ENCODE peak calls at places on chromosomes 16 and 17, in nine cellular contexts. J is psoas muscle, Y is IMR-90, A is esophagus muscularis mucosa, G is neural progenitor cell, O is lung, X is bronchial epithelial cell, L is kidney epithelial cell, U is heart right ventricle. V is an unnamed sample.

GRCh38 chr17:76797441-76797840 is 59.5 kb downstream of the MFSD11 start:
- DNase-seq in J (no peak), Y (no peak), A (no peak), G (no peak), O (no peak), X (no peak), L (no peak), U (no peak), V (no peak)

GRCh38 chr17:7022791-7023571 is at the start of gene BCL6B:
- DNase-seq in J (no peak), Y (no peak), A (no peak), G (peak; percentile 68), O (no peak), X (no peak), L (no peak), U (peak; percentile 74), V (no peak)

GRCh38 chr17:9244066-9245052 is 223.0 kb downstream of the NTN1 start:
- DNase-seq in J (peak; percentile 42), Y (peak; percentile 88), A (no peak), G (no peak), O (no peak), X (no peak), L (no peak), U (no peak), V (no peak)

GRCh38 chr17:15432807-15433547 is 34.4 kb downstream of the CDRT4 start:
- DNase-seq in J (no peak), Y (peak; percentile 93), A (no peak), G (no peak), O (no peak), X (no peak), L (no peak), U (no peak), V (no peak)

GRCh38 chr16:68373528-68374250 is 62.9 kb downstream of the PRMT7 start:
- DNase-seq in J (no peak), Y (no peak), A (no peak), G (no peak), O (no peak), X (no peak), L (no peak), U (no peak), V (no peak)

GRCh38 chr16:15404792-15405191 is 9.2 kb downstream of the MPV17L start:
- DNase-seq in J (peak; percentile 64), Y (no peak), A (peak; percentile 92), G (no peak), O (no peak), X (no peak), L (no peak), U (peak; percentile 29), V (no peak)

GRCh38 chr16:68426355-68426652 is 22.0 kb downstream of the SMPD3 start:
- DNase-seq in J (no peak), Y (no peak), A (no peak), G (no peak), O (no peak), X (no peak), L (no peak), U (no peak), V (no peak)

GRCh38 chr17:67994827-67995567 is 1.3 kb downstream of the C17orf58 start:
- DNase-seq in J (no peak), Y (peak; percentile 83), A (no peak), G (no peak), O (no peak), X (peak; percentile 80), L (no peak), U (no peak), V (no peak)

GRCh38 chr16:76059186-76059585 is 218.0 kb upstream of the CNTNAP4 start:
- DNase-seq in J (no peak), Y (no peak), A (no peak), G (no peak), O (no peak), X (peak; percentile 72), L (no peak), U (no peak), V (no peak)

DNA sequence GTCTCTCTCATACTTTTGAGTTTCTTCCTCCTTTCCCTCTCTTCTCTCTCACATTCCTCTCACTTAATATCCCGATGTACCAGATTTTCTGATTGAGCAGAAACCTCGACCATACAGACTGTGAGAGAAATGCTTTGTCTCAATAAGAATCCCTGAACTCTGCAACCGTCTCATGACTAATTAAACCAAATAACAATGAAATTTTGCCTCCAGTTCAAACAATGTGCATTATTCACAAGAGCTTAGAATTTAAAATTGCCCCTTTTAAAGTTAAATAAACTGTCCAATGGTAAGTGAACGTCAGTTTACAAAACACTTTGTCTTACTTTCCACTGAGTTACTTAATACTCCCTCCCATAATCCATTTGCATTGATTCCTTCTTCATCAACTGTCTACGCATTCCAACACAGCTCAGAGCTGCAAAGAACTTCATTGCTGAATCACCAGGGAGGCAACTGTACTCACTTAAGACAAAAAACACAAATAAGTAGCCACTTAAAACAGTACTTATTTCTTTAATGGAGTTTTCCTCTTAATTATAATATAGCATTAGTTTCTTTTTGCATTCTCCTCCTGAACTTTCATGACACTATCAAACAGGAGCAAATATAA is 4.9 kb downstream of the CDH11 start:
- DNase-seq in J (no peak), Y (peak; percentile 41), A (no peak), G (peak; percentile 33), O (no peak), X (no peak), L (no peak), U (no peak), V (no peak)
- H3K4me3 ChIP-seq in J (no peak overlapping the region), Y (no peak overlapping the region), A (no peak overlapping the region), G (no peak overlapping the region), O (no peak overlapping the region), X (no peak overlapping the region), L (no peak overlapping the region), U (no peak overlapping the region), V (no peak overlapping the region)

DNA sequence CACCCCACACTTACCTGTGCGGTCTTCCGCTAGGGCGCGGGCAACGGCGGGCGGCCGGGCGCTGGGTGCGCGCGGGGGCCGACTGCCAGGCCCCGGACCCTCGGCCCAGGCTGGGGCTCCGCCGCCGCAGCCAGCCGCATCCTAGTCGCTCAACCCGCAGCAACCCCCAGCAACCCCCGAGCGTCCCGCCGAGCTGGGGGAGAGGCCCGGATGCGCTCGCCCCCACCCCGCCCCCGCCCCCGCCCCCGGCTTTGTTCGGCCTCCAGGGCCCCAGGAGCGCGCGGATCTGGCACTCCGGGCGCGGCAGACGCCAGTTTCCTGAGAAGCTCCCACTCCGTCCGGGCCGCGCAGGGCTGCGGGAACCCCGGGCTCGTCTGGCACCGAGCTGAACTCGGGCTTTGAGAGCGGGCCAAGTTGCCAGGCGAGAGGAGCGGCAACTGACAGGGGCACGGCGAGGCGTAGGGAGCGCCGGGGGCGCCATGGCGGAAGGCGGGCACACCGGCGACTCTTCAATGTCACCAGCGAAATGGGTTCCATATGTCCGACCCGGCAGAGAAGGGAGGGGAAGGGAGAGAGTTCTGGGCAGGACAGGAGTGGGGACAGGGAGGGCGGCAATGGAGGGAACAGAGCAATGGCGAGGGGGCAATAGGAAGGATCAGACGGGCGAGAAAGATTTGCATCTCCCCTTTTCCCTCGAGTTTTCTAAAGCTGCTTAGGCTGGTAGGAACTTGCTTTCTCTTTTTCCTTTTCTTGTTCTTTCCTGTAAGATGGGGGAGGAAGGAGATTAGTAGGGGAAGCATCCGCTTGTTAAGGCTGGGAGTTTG is 13.7 kb downstream of the HOXB4 start:
- DNase-seq in J (no peak), Y (no peak), A (no peak), G (no peak), O (no peak), X (no peak), L (no peak), U (no peak), V (no peak)
- H3K4me3 ChIP-seq in J (peak overlapping the region; percentile 63), Y (peak overlapping the region; percentile 46), A (peak overlapping the region; percentile 62), G (peak overlapping the region; percentile 17), O (no peak overlapping the region), X (no peak overlapping the region), L (peak overlapping the region; percentile 40), U (peak overlapping the region; percentile 38), V (no peak overlapping the region)

GRCh38 chr16:86513471-86514277 is 3.3 kb downstream of the FOXF1 start:
- DNase-seq in J (no peak), Y (no peak), A (no peak), G (no peak), O (no peak), X (no peak), L (no peak), U (no peak), V (no peak)
- H3K4me3 ChIP-seq in J (no peak overlapping the region), Y (peak overlapping the region; percentile 99), A (peak overlapping the region; percentile 82), G (no peak overlapping the region), O (peak overlapping the region; percentile 82), X (no peak overlapping the region), L (no peak overlapping the region), U (no peak overlapping the region), V (no peak overlapping the region)

GRCh38 chr17:37844158-37844976 is 79.8 kb upstream of the TBC1D3K start:
- DNase-seq in J (peak; percentile 48), Y (peak; percentile 58), A (no peak), G (peak; percentile 85), O (peak; percentile 65), X (peak; percentile 15), L (no peak), U (peak; percentile 34), V (no peak)

GRCh38 chr17:37842401-37842800 is 81.8 kb upstream of the TBC1D3K start:
- DNase-seq in J (no peak), Y (no peak), A (no peak), G (no peak), O (no peak), X (no peak), L (peak; percentile 71), U (no peak), V (no peak)

GRCh38 chr17:37847102-37847501 is 77.1 kb upstream of the TBC1D3K start:
- DNase-seq in J (no peak), Y (no peak), A (no peak), G (no peak), O (no peak), X (no peak), L (no peak), U (no peak), V (no peak)

GRCh38 chr17:37847811-37848331 is 76.3 kb upstream of the TBC1D3K start:
- DNase-seq in J (no peak), Y (no peak), A (no peak), G (no peak), O (no peak), X (no peak), L (no peak), U (no peak), V (no peak)

DNA sequence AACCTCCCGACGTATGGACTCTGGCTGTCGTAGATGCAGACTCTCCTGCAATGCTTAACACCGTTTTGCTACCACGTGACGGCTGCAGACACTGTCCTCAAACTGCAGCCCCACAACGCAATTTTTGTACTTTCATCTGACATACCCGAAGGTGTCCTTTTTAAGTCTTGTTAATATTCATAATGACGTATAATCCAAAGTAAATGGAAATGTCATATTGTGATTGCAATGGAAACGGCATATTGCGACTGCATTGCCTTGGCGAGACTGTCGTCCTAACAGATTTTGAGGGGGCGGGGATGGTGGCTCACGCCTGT is 79.3 kb upstream of the TBC1D3K start:
- DNase-seq in J (no peak), Y (no peak), A (no peak), G (no peak), O (no peak), X (no peak), L (no peak), U (no peak), V (no peak)
- H3K4me3 ChIP-seq in J (no peak overlapping the region), Y (no peak overlapping the region), A (no peak overlapping the region), G (no peak overlapping the region), O (no peak overlapping the region), X (no peak overlapping the region), L (no peak overlapping the region), U (peak overlapping the region; percentile 16), V (no peak overlapping the region)

GRCh38 chr17:5035356-5035755 is at the start of gene SLC52A1:
- DNase-seq in J (no peak), Y (no peak), A (no peak), G (peak; percentile 21), O (no peak), X (peak; percentile 17), L (no peak), U (no peak), V (no peak)
- H3K4me3 ChIP-seq in J (peak within 1 kb of the TSS; percentile 23), Y (peak within 1 kb of the TSS; percentile 8), A (no peak within 1 kb of the TSS), G (peak within 1 kb of the TSS; percentile 33), O (no peak within 1 kb of the TSS), X (peak within 1 kb of the TSS; percentile 33), L (peak within 1 kb of the TSS; percentile 7), U (peak within 1 kb of the TSS; percentile 36), V (no peak within 1 kb of the TSS)

GRCh38 chr17:11598274-11599221 is at the start of gene DNAH9:
- DNase-seq in J (peak; percentile 95), Y (no peak), A (peak; percentile 98), G (peak; percentile 99), O (peak; percentile 96), X (peak; percentile 64), L (peak; percentile 77), U (peak; percentile 97), V (peak; percentile 89)
- H3K4me3 ChIP-seq in J (peak within 1 kb of the TSS; percentile 56), Y (no peak within 1 kb of the TSS), A (peak within 1 kb of the TSS; percentile 65), G (peak within 1 kb of the TSS; percentile 79), O (peak within 1 kb of the TSS; percentile 55), X (peak within 1 kb of the TSS; percentile 32), L (peak within 1 kb of the TSS; percentile 59), U (peak within 1 kb of the TSS; percentile 80), V (peak within 1 kb of the TSS; percentile 66)

V was measured in LNCaP clone FGC.